ENCODE peak calls at places on chromosome 13, in five cellular contexts. K is lower leg skin; Q is tibial artery; B is activated CD8-positive, alpha-beta T cell treated with anti-CD3 and anti-CD28 coated beads, Interleukin-2, amount 10 ng/mL, durations not matched to agents 7 days and 5 days; C is glutamatergic neuron. U is an unnamed sample.

GRCh38 chr13:27130223-27131015 is 41.2 kb downstream of the USP12 start:
- DNase-seq in Q (no peak), K (no peak), C (no peak), B (no peak), U (no peak)

GRCh38 chr13:98471895-98472294 is 105.0 kb downstream of the STK24 start:
- DNase-seq in B (no peak), K (peak; percentile 77), Q (no peak), C (no peak), U (no peak)

GRCh38 chr13:98143157-98143553 is 261 bp downstream of the FARP1 start:
- DNase-seq in Q (peak; percentile 49), K (no peak), B (no peak), C (no peak), U (peak; percentile 2)

GRCh38 chr13:77386046-77386445 is 59.2 kb upstream of the MYCBP2 start:
- DNase-seq in C (no peak), K (no peak), B (no peak), Q (no peak), U (no peak)

GRCh38 chr13:21744149-21744548 is 73.3 kb downstream of the FGF9 start:
- DNase-seq in K (no peak), B (no peak), Q (no peak), C (no peak), U (no peak)

GRCh38 chr13:112885782-112886268 is 83.2 kb upstream of the MCF2L start:
- DNase-seq in K (no peak), Q (peak; percentile 76), C (peak; percentile 90), B (no peak), U (no peak)

GRCh38 chr13:24050796-24051715 is 109.5 kb upstream of the SPATA13 start:
- DNase-seq in K (no peak), Q (no peak), B (no peak), C (no peak), U (no peak)

GRCh38 chr13:114166381-114167131 is 12.5 kb upstream of the CFAP97D2 start:
- DNase-seq in B (no peak), C (no peak), K (no peak), Q (no peak), U (no peak)

GRCh38 chr13:38348890-38349289 is 761 bp upstream of the UFM1 start:
- DNase-seq in C (no peak), B (peak; percentile 28), Q (no peak), K (peak; percentile 73), U (peak; percentile 23)

GRCh38 chr13:41458187-41458938 is 1.0 kb downstream of the RGCC start:
- DNase-seq in K (no peak), C (peak; percentile 33), Q (no peak), B (peak; percentile 60), U (peak; percentile 63)

GRCh38 chr13:70098669-70099068 is 9.0 kb upstream of the ATXN8OS start:
- DNase-seq in K (no peak), B (no peak), Q (no peak), C (no peak), U (no peak)

GRCh38 chr13:77751513-77752456 is 54.3 kb downstream of the SLAIN1 start:
- DNase-seq in B (peak; percentile 67), Q (no peak), K (no peak), C (no peak), U (peak; percentile 41)

GRCh38 chr13:46211116-46211515 is 612 bp upstream of the LRRC63 start:
- DNase-seq in B (peak; percentile 73), Q (no peak), C (no peak), K (no peak), U (peak; percentile 21)

GRCh38 chr13:113980489-113981064 is 6.7 kb upstream of the C13orf46 start:
- DNase-seq in B (no peak), C (no peak), K (no peak), Q (no peak), U (no peak)

GRCh38 chr13:44052843-44053607 is 173.3 kb downstream of the LACC1 start:
- DNase-seq in C (peak; percentile 18), B (no peak), Q (peak; percentile 30), K (no peak), U (no peak)

GRCh38 chr13:39296193-39296592 is 257.9 kb downstream of the NHLRC3 start:
- DNase-seq in B (no peak), Q (no peak), C (no peak), K (no peak), U (no peak)

GRCh38 chr13:98155475-98156111 is 12.7 kb downstream of the FARP1 start:
- DNase-seq in Q (no peak), C (no peak), K (peak; percentile 42), B (no peak), U (no peak)

GRCh38 chr13:84653915-84654534 is 771.8 kb upstream of the SLITRK1 start:
- DNase-seq in B (no peak), K (no peak), C (no peak), Q (no peak), U (no peak)

GRCh38 chr13:101455863-101456262 is 3.4 kb downstream of the ITGBL1 start:
- DNase-seq in B (no peak), C (no peak), Q (no peak), K (no peak), U (no peak)

GRCh38 chr13:29547135-29547534 is 48.4 kb downstream of the SLC7A1 start:
- DNase-seq in Q (no peak), K (no peak), C (no peak), B (no peak), U (no peak)

GRCh38 chr13:23610187-23610576 is 40.0 kb downstream of the TNFRSF19 start:
- DNase-seq in B (no peak), Q (no peak), K (no peak), C (no peak), U (no peak)

GRCh38 chr13:41613984-41614581 is 156.7 kb downstream of the RGCC start:
- DNase-seq in C (no peak), Q (peak; percentile 41), K (no peak), B (no peak), U (no peak)

GRCh38 chr13:114105351-114106225 is 26.8 kb downstream of the RASA3 start:
- DNase-seq in C (no peak), Q (peak; percentile 18), K (peak; percentile 77), B (no peak), U (no peak)

GRCh38 chr13:23965346-23965745 is 68.0 kb upstream of the C1QTNF9B start:
- DNase-seq in K (no peak), B (no peak), C (no peak), Q (no peak), U (no peak)

GRCh38 chr13:45336025-45336800 is 4.8 kb downstream of the TPT1 start:
- DNase-seq in B (no peak), K (no peak), C (no peak), Q (no peak), U (no peak)

GRCh38 chr13:79522583-79522982 is 41.6 kb downstream of the NDFIP2 start:
- DNase-seq in C (no peak), B (peak; percentile 78), K (no peak), Q (no peak), U (peak; percentile 41)

GRCh38 chr13:23289917-23290357 is 109.2 kb downstream of the SGCG start:
- DNase-seq in C (no peak), K (no peak), B (no peak), Q (no peak), U (no peak)

GRCh38 chr13:66994097-66994496 is 236.0 kb downstream of the PCDH9 start:
- DNase-seq in B (peak; percentile 38), C (peak; percentile 82), K (peak; percentile 88), Q (peak; percentile 27), U (peak; percentile 16)